ENCODE peak calls at places on chromosomes 6 and 20, in four cellular contexts. S is H1, J is trophoblast cell, Q is H9. H is an unnamed sample.

GRCh38 chr6:158205220-158205944 is 37.2 kb downstream of the GTF2H5 start:
- DNase-seq in J (peak; percentile 70), S (peak; percentile 62), Q (peak; percentile 68), H (peak; percentile 60)

GRCh38 chr6:56211724-56212123 is 35.7 kb downstream of the COL21A1 start:
- DNase-seq in Q (no peak), S (no peak), J (no peak), H (no peak)

GRCh38 chr20:41174782-41175181 is 37.4 kb downstream of the PLCG1 start:
- DNase-seq in S (no peak), J (no peak), Q (peak; percentile 8), H (no peak)

GRCh38 chr20:10639762-10640556 is 33.8 kb downstream of the JAG1 start:
- DNase-seq in J (no peak), S (no peak), Q (no peak), H (no peak)

GRCh38 chr6:75848274-75848673 is 99.2 kb downstream of the MYO6 start:
- DNase-seq in Q (no peak), S (no peak), J (no peak), H (no peak)

GRCh38 chr20:32574296-32575226 is 10.6 kb downstream of the NOL4L start:
- DNase-seq in S (no peak), Q (peak; percentile 64), J (peak; percentile 49), H (peak; percentile 83)

GRCh38 chr6:44057238-44057930 is 69.9 kb downstream of the MRPL14 start:
- DNase-seq in Q (no peak), S (no peak), J (peak; percentile 23), H (no peak)

GRCh38 chr6:3328145-3328544 is 69.4 kb downstream of the PSMG4 start:
- DNase-seq in Q (no peak), J (peak; percentile 97), S (no peak), H (no peak)

GRCh38 chr6:117928833-117929232 is 21.8 kb downstream of the SLC35F1 start:
- DNase-seq in Q (no peak), J (no peak), S (no peak), H (no peak)

GRCh38 chr6:151067684-151068596 is 171.8 kb upstream of the AKAP12 start:
- DNase-seq in J (peak; percentile 91), S (peak; percentile 33), Q (no peak), H (no peak)

GRCh38 chr6:147906361-147906760 is 397.9 kb downstream of the SAMD5 start:
- DNase-seq in S (no peak), Q (no peak), J (peak; percentile 29), H (peak; percentile 46)

GRCh38 chr20:44423480-44423879 is 52.2 kb upstream of the TTPAL start:
- DNase-seq in J (no peak), Q (no peak), S (no peak), H (no peak)

GRCh38 chr6:21949211-21949801 is 347.5 kb downstream of the PRL start:
- DNase-seq in J (peak; percentile 27), Q (no peak), S (no peak), H (no peak)

GRCh38 chr6:44921787-44922186 is 406.3 kb upstream of the RUNX2 start:
- DNase-seq in J (no peak), S (no peak), Q (no peak), H (peak; percentile 1)

GRCh38 chr6:34888874-34889555 is at the start of gene ANKS1A:
- DNase-seq in Q (peak; percentile 92), J (peak; percentile 88), S (peak; percentile 98), H (peak; percentile 88)

GRCh38 chr6:154319231-154319858 is 37.3 kb downstream of the IPCEF1 start:
- DNase-seq in S (no peak), Q (no peak), J (no peak), H (no peak)

GRCh38 chr20:6108330-6108729 is 14.5 kb downstream of the FERMT1 start:
- DNase-seq in S (no peak), Q (peak; percentile 34), J (peak; percentile 76), H (peak; percentile 72)

GRCh38 chr6:102344769-102345168 is 951.3 kb downstream of the GRIK2 start:
- DNase-seq in J (no peak), Q (no peak), S (no peak), H (no peak)

DNA sequence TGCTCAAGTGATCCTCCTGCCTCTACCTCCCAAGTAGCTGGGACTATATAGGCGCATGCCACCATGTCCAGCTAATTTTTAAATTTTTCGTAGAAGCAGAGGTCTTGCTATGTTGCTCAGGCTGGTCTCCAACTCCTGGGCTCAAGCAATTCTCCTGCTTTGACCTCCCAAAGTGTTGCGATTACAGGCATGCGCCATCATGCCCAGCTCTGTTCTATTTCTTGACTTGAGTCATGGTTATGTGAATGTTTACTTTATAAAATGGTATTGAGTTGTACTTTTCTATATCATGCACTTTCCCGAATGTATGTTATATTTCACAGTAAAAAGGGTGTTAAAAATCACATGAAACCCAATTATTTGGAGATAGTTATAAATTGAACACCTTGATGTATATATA is 17.3 kb upstream of the ATXN1 start:
- DNase-seq in J (no peak), S (no peak), Q (no peak), H (no peak)
- H4K8ac ChIP-seq in J (no peak overlapping the region), S (no peak overlapping the region), Q (no peak overlapping the region), H (no peak overlapping the region)

GRCh38 chr6:134457941-134458340 is 140.0 kb upstream of the SGK1 start:
- DNase-seq in Q (peak; percentile 53), J (no peak), S (no peak), H (peak; percentile 58)
- H3K79me2 ChIP-seq in Q (no peaks in the 10 kb centered on the region), J (no peaks in the 10 kb centered on the region), S (no peaks in the 10 kb centered on the region), H (no peaks in the 10 kb centered on the region)

GRCh38 chr6:13615802-13616140 is 636 bp downstream of the NOL7 start:
- DNase-seq in Q (no peak), J (peak; percentile 49), S (peak; percentile 59), H (peak; percentile 53)
- H4K8ac ChIP-seq in Q (no peak overlapping the region), J (no peak overlapping the region), S (no peak overlapping the region), H (no peak overlapping the region)

DNA sequence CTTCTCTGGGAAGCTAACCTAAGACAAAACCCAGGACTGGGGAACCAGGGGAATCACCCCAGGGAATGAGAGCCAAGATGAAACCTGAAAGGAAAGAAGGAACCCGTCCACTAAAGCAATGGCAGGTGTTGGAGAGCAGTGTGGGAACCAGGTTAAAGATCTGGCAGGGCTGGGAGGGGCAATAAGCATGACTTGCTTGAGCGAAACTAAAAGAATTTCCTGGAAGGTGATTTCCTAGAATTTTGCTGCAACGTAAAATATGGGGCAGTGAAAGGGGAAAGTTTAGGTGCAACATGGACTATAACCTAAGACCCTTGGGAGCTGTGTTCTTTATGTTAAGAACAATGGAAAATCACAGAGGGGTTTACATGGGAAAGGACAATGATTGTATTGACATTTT is 126.2 kb upstream of the SSTR4 start:
- DNase-seq in Q (no peak), S (no peak), J (no peak), H (no peak)
- H3K79me2 ChIP-seq in Q (no peaks in the 10 kb centered on the region), S (no peaks in the 10 kb centered on the region), J (no peaks in the 10 kb centered on the region), H (no peaks in the 10 kb centered on the region)

H was measured in mesendoderm.